ENCODE peak calls at places on chromosomes 3 and 15, in nine cellular contexts. One of them, this sample, is unnamed.

GRCh38 chr3:186281172-186281571 is 80.9 kb downstream of the DGKG start:
- DNase-seq in ovary: no peak
- DNase-seq in stomach: no peak
- DNase-seq in tibial nerve: no peak
- DNase-seq in lower leg skin: peak; percentile 69
- DNase-seq in A549: no peak
- DNase-seq in testis: no peak
- DNase-seq in adrenal gland: no peak
- DNase-seq in GM12892: no peak
- DNase-seq in this sample: no peak

GRCh38 chr3:17411157-17411877 is 331.1 kb downstream of the TBC1D5 start:
- DNase-seq in ovary: no peak
- DNase-seq in stomach: no peak
- DNase-seq in tibial nerve: no peak
- DNase-seq in lower leg skin: no peak
- DNase-seq in A549: no peak
- DNase-seq in testis: no peak
- DNase-seq in adrenal gland: no peak
- DNase-seq in GM12892: no peak
- DNase-seq in this sample: no peak

GRCh38 chr3:89107461-89108035 is at the start of gene EPHA3:
- DNase-seq in ovary: peak; percentile 38
- DNase-seq in stomach: peak; percentile 54
- DNase-seq in tibial nerve: peak; percentile 66
- DNase-seq in lower leg skin: peak; percentile 90
- DNase-seq in A549: peak; percentile 22
- DNase-seq in testis: peak; percentile 83
- DNase-seq in adrenal gland: peak; percentile 42
- DNase-seq in GM12892: no peak
- DNase-seq in this sample: no peak

GRCh38 chr3:42273351-42273750 is 7.4 kb upstream of the CCK start:
- DNase-seq in ovary: no peak
- DNase-seq in stomach: no peak
- DNase-seq in tibial nerve: no peak
- DNase-seq in lower leg skin: no peak
- DNase-seq in A549: no peak
- DNase-seq in testis: no peak
- DNase-seq in adrenal gland: no peak
- DNase-seq in GM12892: no peak
- DNase-seq in this sample: no peak

GRCh38 chr15:25689592-25689991 is 173.5 kb downstream of the ATP10A start:
- DNase-seq in ovary: no peak
- DNase-seq in stomach: no peak
- DNase-seq in tibial nerve: no peak
- DNase-seq in lower leg skin: no peak
- DNase-seq in A549: no peak
- DNase-seq in testis: no peak
- DNase-seq in adrenal gland: no peak
- DNase-seq in GM12892: no peak
- DNase-seq in this sample: no peak

GRCh38 chr15:70576683-70577082 is 186.7 kb downstream of the UACA start:
- DNase-seq in ovary: no peak
- DNase-seq in stomach: no peak
- DNase-seq in tibial nerve: no peak
- DNase-seq in lower leg skin: no peak
- DNase-seq in A549: no peak
- DNase-seq in testis: no peak
- DNase-seq in adrenal gland: no peak
- DNase-seq in GM12892: no peak
- DNase-seq in this sample: no peak

GRCh38 chr3:118991775-118992174 is 42.9 kb downstream of the IGSF11 start:
- DNase-seq in ovary: no peak
- DNase-seq in stomach: peak; percentile 28
- DNase-seq in tibial nerve: peak; percentile 57
- DNase-seq in lower leg skin: no peak
- DNase-seq in A549: no peak
- DNase-seq in testis: peak; percentile 82
- DNase-seq in adrenal gland: peak; percentile 52
- DNase-seq in GM12892: no peak
- DNase-seq in this sample: no peak

GRCh38 chr15:64693134-64693533 is 82.3 kb downstream of the RBPMS2 start:
- DNase-seq in ovary: no peak
- DNase-seq in stomach: peak; percentile 48
- DNase-seq in tibial nerve: peak; percentile 28
- DNase-seq in lower leg skin: no peak
- DNase-seq in A549: no peak
- DNase-seq in testis: peak; percentile 55
- DNase-seq in adrenal gland: peak; percentile 53
- DNase-seq in GM12892: no peak
- DNase-seq in this sample: peak; percentile 47

GRCh38 chr3:79139395-79140060 is 628.3 kb downstream of the ROBO1 start:
- DNase-seq in ovary: no peak
- DNase-seq in stomach: no peak
- DNase-seq in tibial nerve: no peak
- DNase-seq in lower leg skin: no peak
- DNase-seq in A549: no peak
- DNase-seq in testis: no peak
- DNase-seq in adrenal gland: no peak
- DNase-seq in GM12892: no peak
- DNase-seq in this sample: no peak

GRCh38 chr3:37912052-37912733 is 50.5 kb downstream of the CTDSPL start:
- DNase-seq in ovary: no peak
- DNase-seq in stomach: no peak
- DNase-seq in tibial nerve: no peak
- DNase-seq in lower leg skin: peak; percentile 81
- DNase-seq in A549: no peak
- DNase-seq in testis: no peak
- DNase-seq in adrenal gland: no peak
- DNase-seq in GM12892: no peak
- DNase-seq in this sample: no peak

GRCh38 chr3:146503459-146504202 is 34.3 kb upstream of the PLSCR2 start:
- DNase-seq in ovary: no peak
- DNase-seq in stomach: no peak
- DNase-seq in tibial nerve: no peak
- DNase-seq in lower leg skin: no peak
- DNase-seq in A549: peak; percentile 23
- DNase-seq in testis: no peak
- DNase-seq in adrenal gland: no peak
- DNase-seq in GM12892: peak; percentile 23
- DNase-seq in this sample: no peak

GRCh38 chr15:40323239-40323952 is at the start of gene INAFM2:
- DNase-seq in ovary: peak; percentile 91
- DNase-seq in stomach: peak; percentile 90
- DNase-seq in tibial nerve: peak; percentile 70
- DNase-seq in lower leg skin: peak; percentile 94
- DNase-seq in A549: peak; percentile 66
- DNase-seq in testis: peak; percentile 93
- DNase-seq in adrenal gland: peak; percentile 83
- DNase-seq in GM12892: peak; percentile 99
- DNase-seq in this sample: peak; percentile 73
- TF ChIP-seq POLR2A in ovary: no peak
- TF ChIP-seq POLR2A in stomach: no peak
- TF ChIP-seq POLR2A in tibial nerve: peak; percentile 52
- TF ChIP-seq POLR2A in lower leg skin: no peak
- TF ChIP-seq POLR2A in A549: peak; percentile 17
- TF ChIP-seq POLR2A in testis: no peak
- TF ChIP-seq POLR2A in adrenal gland: peak; percentile 43
- TF ChIP-seq POLR2A in GM12892: peak; percentile 30
- TF ChIP-seq POLR2A in this sample: no peak

GRCh38 chr3:49859576-49860305 is 3.4 kb upstream of the TRAIP start:
- DNase-seq in ovary: no peak
- DNase-seq in stomach: no peak
- DNase-seq in tibial nerve: no peak
- DNase-seq in lower leg skin: no peak
- DNase-seq in A549: no peak
- DNase-seq in testis: no peak
- DNase-seq in adrenal gland: no peak
- DNase-seq in GM12892: no peak
- DNase-seq in this sample: no peak

GRCh38 chr3:49855662-49856061 is 702 bp downstream of the TRAIP start:
- DNase-seq in ovary: no peak
- DNase-seq in stomach: no peak
- DNase-seq in tibial nerve: no peak
- DNase-seq in lower leg skin: no peak
- DNase-seq in A549: no peak
- DNase-seq in testis: no peak
- DNase-seq in adrenal gland: no peak
- DNase-seq in GM12892: no peak
- DNase-seq in this sample: no peak

DNA sequence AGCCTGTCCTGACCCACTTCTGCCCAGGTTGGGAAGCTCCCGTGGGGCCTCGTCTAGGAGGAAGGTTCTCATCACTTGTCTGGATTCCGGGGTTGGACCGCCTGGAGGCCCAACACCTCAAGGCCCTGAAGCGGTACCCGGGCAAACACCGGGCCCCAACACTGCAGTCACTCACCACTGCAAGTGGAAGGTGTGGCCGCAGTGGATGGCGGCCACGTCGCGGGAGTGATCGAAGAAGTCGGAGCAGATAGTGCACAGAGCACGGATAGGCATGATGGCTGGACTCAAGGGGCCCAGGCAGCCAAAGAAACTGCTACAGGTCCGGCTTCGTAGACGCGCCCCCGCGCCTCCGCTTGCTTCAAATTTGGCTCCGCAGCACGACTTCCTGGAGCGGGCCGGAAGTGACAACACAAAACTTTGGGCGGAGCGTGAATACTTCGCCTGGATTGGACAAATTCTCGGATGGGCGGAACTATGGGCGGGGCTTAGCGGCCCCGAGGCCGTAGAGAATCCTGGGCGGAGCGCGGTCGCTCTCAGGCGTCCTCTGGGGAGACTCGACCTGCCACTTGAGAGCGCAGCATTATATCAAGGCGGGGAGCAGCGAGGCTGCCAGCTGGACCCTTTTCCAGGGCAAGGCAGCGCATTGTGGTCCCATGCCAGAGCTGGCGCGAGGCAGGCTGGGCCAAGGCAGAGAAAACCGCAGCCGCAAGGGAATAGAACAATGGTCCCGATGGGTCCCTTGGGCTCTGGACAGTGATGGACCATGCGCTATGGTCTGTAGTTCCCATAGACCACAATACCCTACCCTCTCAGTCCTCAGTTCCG is at the start of gene TRAIP:
- DNase-seq in ovary: peak; percentile 95
- DNase-seq in stomach: peak; percentile 95
- DNase-seq in tibial nerve: peak; percentile 91
- DNase-seq in lower leg skin: peak; percentile 98
- DNase-seq in A549: peak; percentile 96
- DNase-seq in testis: peak; percentile 96
- DNase-seq in adrenal gland: peak; percentile 92
- DNase-seq in GM12892: peak; percentile 99
- DNase-seq in this sample: peak; percentile 94
- TF ChIP-seq POLR2A in ovary: peak; percentile 28
- TF ChIP-seq POLR2A in stomach: no peak
- TF ChIP-seq POLR2A in tibial nerve: peak; percentile 54
- TF ChIP-seq POLR2A in lower leg skin: no peak
- TF ChIP-seq POLR2A in A549: peak; percentile 62
- TF ChIP-seq POLR2A in testis: no peak
- TF ChIP-seq POLR2A in adrenal gland: peak; percentile 39
- TF ChIP-seq POLR2A in GM12892: peak; percentile 67
- TF ChIP-seq POLR2A in this sample: peak; percentile 24

GRCh38 chr15:72229076-72229946 is 1.7 kb downstream of the PKM start:
- DNase-seq in ovary: no peak
- DNase-seq in stomach: no peak
- DNase-seq in tibial nerve: peak; percentile 26
- DNase-seq in lower leg skin: no peak
- DNase-seq in A549: no peak
- DNase-seq in testis: no peak
- DNase-seq in adrenal gland: no peak
- DNase-seq in GM12892: no peak
- DNase-seq in this sample: no peak

GRCh38 chr15:72230197-72231065 is 559 bp downstream of the PKM start:
- DNase-seq in ovary: peak; percentile 93
- DNase-seq in stomach: peak; percentile 84
- DNase-seq in tibial nerve: peak; percentile 84
- DNase-seq in lower leg skin: peak; percentile 98
- DNase-seq in A549: peak; percentile 74
- DNase-seq in testis: peak; percentile 95
- DNase-seq in adrenal gland: peak; percentile 93
- DNase-seq in GM12892: peak; percentile 52
- DNase-seq in this sample: peak; percentile 87

GRCh38 chr15:72229947-72230196 is 1.1 kb downstream of the PKM start:
- DNase-seq in ovary: no peak
- DNase-seq in stomach: no peak
- DNase-seq in tibial nerve: no peak
- DNase-seq in lower leg skin: peak; percentile 89
- DNase-seq in A549: no peak
- DNase-seq in testis: no peak
- DNase-seq in adrenal gland: peak; percentile 52
- DNase-seq in GM12892: no peak
- DNase-seq in this sample: no peak

GRCh38 chr15:72227720-72228119 is 3.3 kb downstream of the PKM start:
- DNase-seq in ovary: no peak
- DNase-seq in stomach: no peak
- DNase-seq in tibial nerve: no peak
- DNase-seq in lower leg skin: no peak
- DNase-seq in A549: no peak
- DNase-seq in testis: no peak
- DNase-seq in adrenal gland: no peak
- DNase-seq in GM12892: no peak
- DNase-seq in this sample: no peak

DNA sequence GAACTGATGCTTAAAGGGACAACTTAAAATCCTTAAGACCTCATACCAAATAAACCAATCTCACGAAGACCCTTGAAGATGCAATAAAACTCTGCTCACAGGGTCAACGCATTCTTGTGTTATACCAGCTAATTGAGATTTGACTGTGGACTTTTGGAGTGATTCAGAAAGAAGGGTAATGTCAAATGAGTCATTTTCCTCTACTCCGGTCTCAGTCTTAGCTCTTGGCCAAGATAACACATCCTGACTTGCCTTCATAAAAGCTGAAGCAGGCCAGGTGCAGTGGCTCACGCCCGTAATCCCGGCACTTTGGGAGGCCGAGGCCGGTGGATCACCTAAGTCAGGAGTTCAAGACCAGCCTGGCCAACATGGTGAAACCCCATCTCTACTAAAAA is 3.8 kb downstream of the PKM start:
- DNase-seq in ovary: no peak
- DNase-seq in stomach: no peak
- DNase-seq in tibial nerve: no peak
- DNase-seq in lower leg skin: no peak
- DNase-seq in A549: no peak
- DNase-seq in testis: no peak
- DNase-seq in adrenal gland: peak; percentile 69
- DNase-seq in GM12892: no peak
- DNase-seq in this sample: no peak
- TF ChIP-seq POLR2A in ovary: no peak
- TF ChIP-seq POLR2A in stomach: no peak
- TF ChIP-seq POLR2A in tibial nerve: no peak
- TF ChIP-seq POLR2A in lower leg skin: no peak
- TF ChIP-seq POLR2A in A549: no peak
- TF ChIP-seq POLR2A in testis: no peak
- TF ChIP-seq POLR2A in adrenal gland: peak; percentile 48
- TF ChIP-seq POLR2A in GM12892: no peak
- TF ChIP-seq POLR2A in this sample: no peak

GRCh38 chr3:13372656-13373055 is 47.5 kb downstream of the NUP210 start:
- DNase-seq in ovary: no peak
- DNase-seq in stomach: no peak
- DNase-seq in tibial nerve: no peak
- DNase-seq in lower leg skin: no peak
- DNase-seq in A549: no peak
- DNase-seq in testis: no peak
- DNase-seq in adrenal gland: no peak
- DNase-seq in GM12892: no peak
- DNase-seq in this sample: no peak
- TF ChIP-seq POLR2A in ovary: no peak
- TF ChIP-seq POLR2A in stomach: no peak
- TF ChIP-seq POLR2A in tibial nerve: no peak
- TF ChIP-seq POLR2A in lower leg skin: no peak
- TF ChIP-seq POLR2A in A549: no peak
- TF ChIP-seq POLR2A in testis: no peak
- TF ChIP-seq POLR2A in adrenal gland: no peak
- TF ChIP-seq POLR2A in GM12892: no peak
- TF ChIP-seq POLR2A in this sample: no peak

GRCh38 chr3:127590593-127591477 is at the start of gene TPRA1:
- DNase-seq in ovary: peak; percentile 89
- DNase-seq in stomach: peak; percentile 89
- DNase-seq in tibial nerve: peak; percentile 92
- DNase-seq in lower leg skin: peak; percentile 96
- DNase-seq in A549: peak; percentile 91
- DNase-seq in testis: peak; percentile 96
- DNase-seq in adrenal gland: peak; percentile 96
- DNase-seq in GM12892: peak; percentile 90
- DNase-seq in this sample: peak; percentile 78
- TF ChIP-seq POLR2A in ovary: peak; percentile 12
- TF ChIP-seq POLR2A in stomach: no peak
- TF ChIP-seq POLR2A in tibial nerve: peak; percentile 71
- TF ChIP-seq POLR2A in lower leg skin: no peak
- TF ChIP-seq POLR2A in A549: peak; percentile 41
- TF ChIP-seq POLR2A in testis: no peak
- TF ChIP-seq POLR2A in adrenal gland: peak; percentile 79
- TF ChIP-seq POLR2A in GM12892: no peak
- TF ChIP-seq POLR2A in this sample: no peak